ENCODE peak calls at places on chromosomes 2 and 18, in five cellular contexts. E is Calu3; V is WTC11; H is CD8-positive, alpha-beta T cell; A is psoas muscle. M is an unnamed sample.
A peak's percentile ranks its signal among the peaks of the same experiment; 100 is the strongest.

GRCh38 chr18:50099725-50100414 is 95.1 kb downstream of the MYO5B start:
- DNase-seq in E (no peak), V (no peak), H (no peak), A (no peak), M (peak; percentile 45)

GRCh38 chr2:106566050-106566449 is 78.9 kb downstream of the CD8B2 start:
- DNase-seq in E (no peak), V (no peak), H (no peak), A (no peak), M (peak; percentile 6)

GRCh38 chr2:48940606-48941005 is 185.1 kb upstream of the LHCGR start:
- DNase-seq in E (no peak), V (no peak), H (no peak), A (no peak), M (peak; percentile 25)

GRCh38 chr2:186755066-186755465 is 61.2 kb downstream of the FAM171B start:
- DNase-seq in E (no peak), V (no peak), H (no peak), A (no peak), M (no peak)

GRCh38 chr2:165203689-165204559 is at the start of gene SCN3A:
- DNase-seq in E (peak; percentile 49), V (peak; percentile 17), H (no peak), A (no peak), M (peak; percentile 58)

GRCh38 chr2:45497355-45497754 is 113.7 kb downstream of the SRBD1 start:
- DNase-seq in E (no peak), V (no peak), H (no peak), A (no peak), M (no peak)

GRCh38 chr2:237743561-237744269 is 54.9 kb upstream of the RBM44 start:
- DNase-seq in E (peak; percentile 35), V (no peak), H (no peak), A (no peak), M (peak; percentile 25)

GRCh38 chr2:8592736-8593135 is 89.1 kb upstream of the ID2 start:
- DNase-seq in E (no peak), V (no peak), H (no peak), A (no peak), M (no peak)

GRCh38 chr2:208252766-208253492 is 1.9 kb downstream of the IDH1 start:
- DNase-seq in E (no peak), V (no peak), H (no peak), A (no peak), M (no peak)

GRCh38 chr2:43488737-43489136 is 107.1 kb downstream of the THADA start:
- DNase-seq in E (no peak), V (no peak), H (no peak), A (no peak), M (no peak)

GRCh38 chr2:126860395-126860794 is 38.3 kb upstream of the TEX51 start:
- DNase-seq in E (no peak), V (no peak), H (no peak), A (no peak), M (no peak)

GRCh38 chr2:23530121-23530908 is 145.3 kb downstream of the KLHL29 start:
- DNase-seq in E (no peak), V (no peak), H (no peak), A (no peak), M (no peak)

GRCh38 chr2:41141146-41141791 is 689.4 kb upstream of the SLC8A1 start:
- DNase-seq in E (no peak), V (no peak), H (no peak), A (no peak), M (no peak)

GRCh38 chr2:222895143-222895542 is 34.3 kb downstream of the ACSL3 start:
- DNase-seq in E (no peak), V (no peak), H (no peak), A (no peak), M (no peak)

GRCh38 chr2:235552671-235553070 is 58.8 kb downstream of the AGAP1 start:
- DNase-seq in E (no peak), V (no peak), H (no peak), A (no peak), M (no peak)

GRCh38 chr2:191026377-191026776 is 12.4 kb upstream of the STAT1 start:
- DNase-seq in E (no peak), V (no peak), H (no peak), A (no peak), M (no peak)

GRCh38 chr2:67564076-67564475 is 166.9 kb downstream of the ETAA1 start:
- DNase-seq in E (no peak), V (no peak), H (no peak), A (no peak), M (peak; percentile 36)

GRCh38 chr2:3461781-3462492 is 57.4 kb downstream of the ADI1 start:
- DNase-seq in E (peak; percentile 44), V (no peak), H (peak; percentile 13), A (peak; percentile 43), M (peak; percentile 73)

GRCh38 chr18:13309031-13309430 is 90.5 kb downstream of the LDLRAD4 start:
- DNase-seq in E (no peak), V (no peak), H (no peak), A (no peak), M (no peak)

GRCh38 chr2:226380679-226381078 is 418.9 kb downstream of the IRS1 start:
- DNase-seq in E (no peak), V (no peak), H (no peak), A (peak; percentile 62), M (no peak)

GRCh38 chr2:214737188-214737587 is 72.3 kb downstream of the BARD1 start:
- DNase-seq in E (no peak), V (no peak), H (no peak), A (no peak), M (no peak)

GRCh38 chr18:58223717-58224424 is 179.8 kb downstream of the NEDD4L start:
- DNase-seq in E (peak; percentile 55), V (no peak), H (no peak), A (no peak), M (peak; percentile 96)

GRCh38 chr2:101790416-101790815 is 92.9 kb downstream of the MAP4K4 start:
- DNase-seq in E (no peak), V (no peak), H (no peak), A (no peak), M (no peak)

GRCh38 chr2:144219979-144220378 is 299.9 kb downstream of the ZEB2 start:
- DNase-seq in E (no peak), V (no peak), H (no peak), A (no peak), M (no peak)

GRCh38 chr2:174771631-174772491 is 7.6 kb upstream of the CHRNA1 start:
- DNase-seq in E (peak; percentile 77), V (peak; percentile 90), H (no peak), A (peak; percentile 81), M (peak; percentile 86)

GRCh38 chr18:28511421-28511821 is 334.5 kb upstream of the CDH2 start:
- DNase-seq in E (no peak), V (no peak), H (no peak), A (no peak), M (peak; percentile 5)

GRCh38 chr18:3510896-3511295 is 60.9 kb downstream of the TGIF1 start:
- DNase-seq in E (no peak), V (no peak), H (no peak), A (no peak), M (no peak)

GRCh38 chr2:134120160-134120717 is 133.6 kb upstream of the MGAT5 start:
- DNase-seq in E (no peak), V (peak; percentile 36), H (no peak), A (no peak), M (no peak)

GRCh38 chr2:48319863-48320262 is 210.1 kb upstream of the STON1 start:
- DNase-seq in E (no peak), V (no peak), H (no peak), A (no peak), M (no peak)

GRCh38 chr2:64036343-64036742 is 17.1 kb upstream of the VPS54 start:
- DNase-seq in E (no peak), V (no peak), H (no peak), A (no peak), M (no peak)

GRCh38 chr2:146821836-146822316 is 1023.0 kb upstream of the ACVR2A start:
- DNase-seq in E (no peak), V (no peak), H (no peak), A (no peak), M (peak; percentile 59)

GRCh38 chr18:67109535-67109934 is 407.0 kb downstream of the DSEL start:
- DNase-seq in E (no peak), V (no peak), H (no peak), A (no peak), M (no peak)

GRCh38 chr18:67108894-67109293 is 407.6 kb downstream of the DSEL start:
- DNase-seq in E (no peak), V (no peak), H (no peak), A (no peak), M (no peak)

DNA sequence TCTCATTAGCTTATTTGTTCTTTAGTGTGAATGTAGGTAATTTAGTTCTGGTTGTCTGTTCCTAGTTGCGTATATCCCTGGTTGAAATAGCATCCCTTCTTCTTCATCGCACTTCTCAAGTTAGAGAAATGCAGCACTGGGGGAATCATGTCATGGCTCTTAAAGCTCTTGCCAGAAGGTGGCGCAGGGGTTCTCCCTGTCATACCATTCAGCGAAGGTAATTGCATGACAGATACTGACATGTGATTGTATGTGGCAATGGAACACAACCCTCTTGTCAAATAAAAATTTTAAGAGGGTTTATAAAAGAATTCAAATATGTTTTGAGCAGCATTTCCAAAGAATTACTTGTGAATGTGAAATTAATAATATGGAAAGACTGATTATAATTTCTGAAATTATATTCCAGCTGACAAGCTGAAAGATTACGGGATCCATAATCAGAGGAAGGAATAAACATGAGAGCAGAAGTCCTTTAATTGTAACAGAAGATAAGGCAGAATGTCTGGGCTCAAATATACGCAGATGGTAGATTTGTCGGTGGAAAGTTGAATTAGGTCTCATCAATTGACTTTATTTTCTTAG is 411.7 kb downstream of the DSEL start:
- DNase-seq in E (peak; percentile 75), V (peak; percentile 74), H (peak; percentile 4), A (peak; percentile 50), M (peak; percentile 76)
- TF ChIP-seq CTCF in E (peak; percentile 62), V (peak; percentile 33), H (peak; percentile 22), A (peak; percentile 52), M (peak; percentile 68)

GRCh38 chr18:62399781-62400308 is 74.7 kb downstream of the TNFRSF11A start:
- DNase-seq in E (peak; percentile 70), V (peak; percentile 37), H (no peak), A (no peak), M (peak; percentile 42)
- TF ChIP-seq CTCF in E (peak; percentile 52), V (no peak), H (no peak), A (no peak), M (peak; percentile 11)

GRCh38 chr2:140808816-140809215 is 1322.0 kb downstream of the LRP1B start:
- DNase-seq in E (no peak), V (no peak), H (no peak), A (no peak), M (no peak)
- TF ChIP-seq CTCF in E (no peak), V (no peak), H (no peak), A (no peak), M (no peak)

GRCh38 chr2:71933467-71934319 is 214.0 kb downstream of the CYP26B1 start:
- DNase-seq in E (peak; percentile 43), V (no peak), H (no peak), A (no peak), M (peak; percentile 86)
- TF ChIP-seq CTCF in E (no peak), V (no peak), H (no peak), A (peak; percentile 5), M (no peak)